ENCODE peak calls at places on chromosomes 12 and 14, in seven cellular contexts. P is foreskin fibroblast, Q is aorta, X is cardiac fibroblast, S is ascending aorta, R is AG09309, C is AG10803. D is an unnamed sample.

GRCh38 chr14:21496453-21496852 is 14.7 kb downstream of the METTL3 start:
- DNase-seq in P (peak; percentile 28), Q (no peak), X (peak; percentile 86), S (no peak), R (no peak), C (peak; percentile 31), D (no peak)

GRCh38 chr12:114774181-114774580 is 90.2 kb upstream of the TBX3 start:
- DNase-seq in P (no peak), Q (no peak), X (peak; percentile 80), S (no peak), R (no peak), C (no peak), D (no peak)

GRCh38 chr12:116564080-116564479 is 4.9 kb downstream of the MAP1LC3B2 start:
- DNase-seq in P (no peak), Q (no peak), X (no peak), S (no peak), R (no peak), C (no peak), D (no peak)

GRCh38 chr12:8077207-8077606 is 4.9 kb upstream of the NECAP1 start:
- DNase-seq in P (peak; percentile 66), Q (no peak), X (no peak), S (no peak), R (peak; percentile 24), C (peak; percentile 42), D (no peak)

GRCh38 chr12:2051700-2052625 is 824 bp upstream of the CACNA1C start:
- DNase-seq in P (no peak), Q (no peak), X (no peak), S (no peak), R (no peak), C (no peak), D (no peak)

GRCh38 chr12:1591029-1591428 is 3.4 kb downstream of the FBXL14 start:
- DNase-seq in P (no peak), Q (no peak), X (no peak), S (no peak), R (no peak), C (no peak), D (no peak)

GRCh38 chr12:113933201-113933786 is 32.8 kb downstream of the RBM19 start:
- DNase-seq in P (peak; percentile 66), Q (no peak), X (peak; percentile 89), S (no peak), R (peak; percentile 18), C (peak; percentile 64), D (no peak)

GRCh38 chr14:87966816-87967215 is 26.2 kb downstream of the GALC start:
- DNase-seq in P (no peak), Q (no peak), X (no peak), S (no peak), R (no peak), C (no peak), D (no peak)

GRCh38 chr14:50319293-50319692 is 7.2 kb downstream of the DMAC2L start:
- DNase-seq in P (peak; percentile 64), Q (no peak), X (no peak), S (no peak), R (no peak), C (peak; percentile 53), D (no peak)

GRCh38 chr12:87428701-87429277 is 600.4 kb downstream of the C12orf50 start:
- DNase-seq in P (peak; percentile 25), Q (peak; percentile 51), X (peak; percentile 61), S (no peak), R (no peak), C (no peak), D (no peak)

GRCh38 chr12:44143170-44143569 is 307.3 kb downstream of the TMEM117 start:
- DNase-seq in P (no peak), Q (no peak), X (no peak), S (no peak), R (no peak), C (no peak), D (no peak)

DNA sequence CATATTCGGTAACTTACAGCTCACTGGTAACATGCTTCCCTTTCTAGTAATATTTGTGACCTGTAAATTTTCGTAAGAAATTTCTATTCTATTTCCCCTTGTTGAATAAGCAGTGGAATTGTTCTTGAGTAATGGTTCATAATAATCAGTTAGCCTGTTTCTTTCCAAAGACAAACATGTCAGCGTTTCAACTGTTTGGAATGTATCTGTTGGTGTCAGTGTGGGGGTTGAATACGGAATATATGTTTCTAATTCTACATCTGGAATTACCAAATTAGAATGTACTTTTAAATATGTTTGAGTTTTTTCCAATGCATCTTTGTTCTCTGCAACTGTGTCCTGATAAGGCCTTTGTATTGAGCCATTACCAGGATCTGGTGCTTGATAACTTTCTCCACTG is 2.0 kb downstream of the BBS10 start:
- DNase-seq in P (peak; percentile 35), Q (no peak), X (peak; percentile 47), S (no peak), R (no peak), C (peak; percentile 64), D (no peak)
- H3K4me3 ChIP-seq in P (peak overlapping the region; percentile 97), Q (no peak overlapping the region), X (no peak overlapping the region), S (no peak overlapping the region), R (no peak overlapping the region), C (no peak overlapping the region), D (no peak overlapping the region)

GRCh38 chr12:21774358-21775129 is at the start of gene KCNJ8:
- DNase-seq in P (no peak), Q (peak; percentile 86), X (peak; percentile 15), S (peak; percentile 91), R (no peak), C (peak; percentile 22), D (peak; percentile 92)
- H3K4me3 ChIP-seq in P (peak within 1 kb of the TSS; percentile 60), Q (peak within 1 kb of the TSS; percentile 80), X (peak within 1 kb of the TSS; percentile 59), S (peak within 1 kb of the TSS; percentile 79), R (peak within 1 kb of the TSS; percentile 71), C (peak within 1 kb of the TSS; percentile 60), D (peak within 1 kb of the TSS; percentile 71)

DNA sequence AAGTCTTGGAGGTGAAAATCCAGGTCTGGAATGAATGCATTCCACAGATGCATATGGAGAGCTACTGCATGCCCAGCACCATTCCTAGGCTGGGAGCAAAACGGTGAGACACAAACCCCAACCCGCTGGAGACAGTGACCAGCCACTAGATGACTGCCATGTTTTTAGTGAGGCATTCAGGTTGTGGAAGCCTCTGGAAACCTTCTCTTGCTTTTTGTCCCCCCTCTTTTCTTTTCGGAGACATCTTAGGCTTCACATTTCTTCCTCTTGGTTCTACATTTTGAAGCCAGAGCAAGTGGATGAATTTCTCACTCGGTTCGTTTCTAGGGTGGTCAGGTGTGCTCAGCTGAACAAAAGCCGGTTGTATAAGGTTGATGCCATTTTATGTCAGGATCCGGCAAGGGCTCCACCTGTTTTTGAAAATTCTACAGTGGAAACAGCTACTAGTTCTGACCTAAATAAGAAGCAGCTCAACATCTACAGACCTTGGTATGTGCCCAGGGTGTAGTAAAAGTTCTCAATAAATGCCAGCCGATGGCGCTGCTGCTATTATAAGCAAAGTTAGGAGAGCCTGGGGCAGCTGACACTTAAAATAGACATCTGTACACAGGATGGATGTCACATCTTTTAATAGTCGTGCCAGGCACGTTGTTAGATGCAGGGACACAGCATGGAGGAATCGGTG is 1.8 kb upstream of the ZNF839 start:
- DNase-seq in P (no peak), Q (no peak), X (peak; percentile 26), S (no peak), R (no peak), C (peak; percentile 23), D (no peak)
- H3K4me3 ChIP-seq in P (peak overlapping the region; percentile 63), Q (peak overlapping the region; percentile 30), X (peak overlapping the region; percentile 55), S (peak overlapping the region; percentile 66), R (peak overlapping the region; percentile 45), C (peak overlapping the region; percentile 64), D (peak overlapping the region; percentile 25)

GRCh38 chr12:76083761-76084276 is 666 bp downstream of the NAP1L1 start:
- DNase-seq in P (peak; percentile 63), Q (peak; percentile 79), X (peak; percentile 80), S (peak; percentile 81), R (no peak), C (peak; percentile 53), D (peak; percentile 71)

GRCh38 chr12:76080729-76081415 is 3.6 kb downstream of the NAP1L1 start:
- DNase-seq in P (no peak), Q (no peak), X (no peak), S (no peak), R (no peak), C (no peak), D (no peak)

GRCh38 chr12:76083246-76083735 is 1.2 kb downstream of the NAP1L1 start:
- DNase-seq in P (no peak), Q (no peak), X (no peak), S (no peak), R (no peak), C (no peak), D (no peak)

GRCh38 chr12:76080017-76080728 is 4.3 kb downstream of the NAP1L1 start:
- DNase-seq in P (no peak), Q (no peak), X (no peak), S (no peak), R (no peak), C (peak; percentile 37), D (no peak)

DNA sequence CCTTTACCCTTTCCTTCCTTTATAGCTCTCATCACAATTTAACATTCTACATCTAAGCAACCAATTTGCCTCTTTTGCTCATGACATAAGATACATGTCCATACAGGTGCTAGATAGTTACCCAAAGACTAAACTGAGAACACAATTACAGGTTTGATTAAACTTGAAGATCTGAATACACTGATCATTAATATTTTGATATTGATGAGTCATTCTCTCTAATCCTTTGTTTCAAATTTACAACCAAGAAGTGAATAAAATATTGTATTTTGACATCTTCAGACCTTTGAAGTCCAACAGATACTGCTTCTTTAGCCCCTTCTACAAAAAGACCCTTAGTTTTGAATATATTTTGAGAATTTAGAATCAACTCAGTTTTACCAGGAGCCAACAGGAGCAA is 2.6 kb downstream of the NAP1L1 start:
- DNase-seq in P (no peak), Q (no peak), X (no peak), S (no peak), R (no peak), C (no peak), D (no peak)
- H3K4me3 ChIP-seq in P (peak overlapping the region; percentile 77), Q (no peak overlapping the region), X (no peak overlapping the region), S (no peak overlapping the region), R (no peak overlapping the region), C (no peak overlapping the region), D (no peak overlapping the region)

DNA sequence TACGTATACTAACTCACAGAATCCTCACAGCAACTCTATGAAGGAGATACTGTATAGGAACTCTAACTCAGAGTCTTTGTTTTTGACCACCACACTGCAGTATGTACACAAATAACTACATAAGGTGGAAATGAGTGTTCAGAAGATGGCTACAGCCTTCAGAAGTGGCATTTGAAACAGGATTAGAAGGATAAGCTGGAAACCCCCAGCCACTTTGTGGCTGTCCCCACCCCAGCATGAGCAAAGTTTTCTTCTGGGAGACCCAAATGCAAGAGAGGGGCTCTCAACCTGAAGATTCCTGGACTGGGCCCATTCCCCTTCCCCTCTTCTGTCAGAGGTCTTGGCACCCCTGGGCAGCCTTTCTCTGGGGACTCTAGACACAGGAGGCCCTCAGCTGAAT is 43.2 kb upstream of the PNMA1 start:
- DNase-seq in P (no peak), Q (no peak), X (no peak), S (no peak), R (no peak), C (no peak), D (no peak)
- H3K4me3 ChIP-seq in P (peak overlapping the region; percentile 80), Q (no peak overlapping the region), X (peak overlapping the region; percentile 82), S (peak overlapping the region; percentile 92), R (no peak overlapping the region), C (peak overlapping the region; percentile 89), D (no peak overlapping the region)

DNA sequence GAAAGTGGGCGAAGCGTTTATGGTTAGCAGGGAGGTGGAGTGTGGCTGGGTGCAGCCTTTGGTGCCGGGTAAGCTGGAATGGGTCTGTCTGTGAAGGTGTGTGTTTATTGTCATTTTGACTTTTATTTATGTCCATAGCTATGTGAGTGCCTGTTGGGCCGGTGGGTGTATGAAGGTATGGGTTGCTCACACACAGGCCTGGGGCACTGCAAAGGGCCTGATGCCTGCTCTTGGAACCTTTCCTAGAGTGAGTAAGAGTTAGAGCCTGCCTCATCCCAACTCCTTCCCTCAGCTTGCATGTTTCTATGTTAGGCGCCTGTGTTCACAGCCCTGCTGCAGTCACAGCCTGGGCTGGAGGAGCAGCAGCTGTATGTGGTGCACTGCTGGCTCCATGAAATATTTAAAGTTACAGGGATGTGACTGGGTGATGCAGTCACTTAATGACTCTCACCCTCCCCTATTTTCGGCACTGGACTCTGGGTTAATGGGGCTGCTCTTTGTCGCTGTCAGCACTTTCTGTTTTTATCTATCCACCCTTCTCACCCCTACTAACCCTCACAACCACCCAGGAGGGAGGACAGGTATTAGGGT is 2.6 kb upstream of the PPP1R1A start:
- DNase-seq in P (peak; percentile 19), Q (no peak), X (peak; percentile 22), S (no peak), R (no peak), C (peak; percentile 8), D (no peak)
- H3K4me3 ChIP-seq in P (no peak overlapping the region), Q (no peak overlapping the region), X (no peak overlapping the region), S (no peak overlapping the region), R (no peak overlapping the region), C (no peak overlapping the region), D (no peak overlapping the region)

D was measured in heart right ventricle.